ENCODE peak calls at places on chromosomes 5 and 9, in five cellular contexts. D is HepG2, W is K562, O is H1, I is GM12878. H is an unnamed sample.

GRCh38 chr5:170216262-170216864 is 16.4 kb upstream of the C5orf58 start:
- DNase-seq in I (no peak), D (peak; percentile 29), O (no peak), W (peak; percentile 47), H (peak; percentile 35)

GRCh38 chr5:118999696-119000095 is 11.3 kb upstream of the DTWD2 start:
- DNase-seq in I (no peak), D (no peak), W (no peak), O (no peak), H (no peak)

GRCh38 chr5:147822686-147823491 is 8.6 kb downstream of the SPINK1 start:
- DNase-seq in D (peak; percentile 17), W (peak; percentile 7), I (peak; percentile 12), O (no peak), H (peak; percentile 60)

GRCh38 chr9:134617836-134618162 is 23.8 kb upstream of the COL5A1 start:
- DNase-seq in D (no peak), O (no peak), I (no peak), W (no peak), H (no peak)

GRCh38 chr5:77423022-77423750 is 68.9 kb downstream of the WDR41 start:
- DNase-seq in W (no peak), D (no peak), I (no peak), O (no peak), H (no peak)

GRCh38 chr9:38699337-38699736 is 20.6 kb downstream of the FAM240B start:
- DNase-seq in I (no peak), O (no peak), D (no peak), W (no peak), H (no peak)

GRCh38 chr5:9498541-9499497 is 47.1 kb downstream of the SEMA5A start:
- DNase-seq in I (no peak), W (peak; percentile 31), O (peak; percentile 52), D (peak; percentile 7), H (no peak)

GRCh38 chr9:125663127-125663526 is 43.9 kb downstream of the MAPKAP1 start:
- DNase-seq in O (no peak), W (peak; percentile 14), I (no peak), D (no peak), H (peak; percentile 68)

GRCh38 chr9:128145536-128145935 is 3.7 kb upstream of the LCN2 start:
- DNase-seq in D (no peak), O (no peak), W (no peak), I (no peak), H (no peak)

GRCh38 chr5:26700759-26701384 is 337.5 kb downstream of the CDH9 start:
- DNase-seq in W (peak; percentile 26), I (no peak), D (peak; percentile 45), O (peak; percentile 52), H (no peak)

GRCh38 chr5:81590498-81591384 is 160.2 kb downstream of the SSBP2 start:
- DNase-seq in O (no peak), I (no peak), D (no peak), W (peak; percentile 13), H (no peak)

GRCh38 chr9:78856144-78856543 is 559.2 kb downstream of the PSAT1 start:
- DNase-seq in D (no peak), W (no peak), I (no peak), O (no peak), H (no peak)

GRCh38 chr5:6520201-6520600 is 71.5 kb downstream of the UBE2QL1 start:
- DNase-seq in I (no peak), O (no peak), D (no peak), W (no peak), H (no peak)

GRCh38 chr5:20300110-20300509 is 312.1 kb upstream of the CDH18 start:
- DNase-seq in W (no peak), O (no peak), D (no peak), I (no peak), H (no peak)

GRCh38 chr9:34375901-34376595 is 650 bp downstream of the MYORG start:
- DNase-seq in I (no peak), W (peak; percentile 42), D (peak; percentile 69), O (no peak), H (no peak)

GRCh38 chr9:116795859-116796258 is 108.8 kb downstream of the TRIM32 start:
- DNase-seq in I (no peak), W (no peak), D (no peak), O (no peak), H (no peak)

GRCh38 chr9:127155314-127155713 is 32.9 kb upstream of the ANGPTL2 start:
- DNase-seq in O (peak; percentile 41), I (no peak), D (no peak), W (no peak), H (no peak)

GRCh38 chr9:3528466-3528865 is 2.7 kb upstream of the RFX3 start:
- DNase-seq in D (no peak), O (no peak), I (peak; percentile 67), W (peak; percentile 38), H (no peak)

GRCh38 chr5:2371419-2371710 is 380.1 kb downstream of the IRX2 start:
- DNase-seq in W (no peak), I (no peak), D (no peak), O (no peak), H (no peak)

GRCh38 chr5:137695651-137696428 is 40.0 kb downstream of the KLHL3 start:
- DNase-seq in I (no peak), D (no peak), O (peak; percentile 48), W (no peak), H (no peak)

GRCh38 chr5:81779125-81779934 is 28.4 kb upstream of the SSBP2 start:
- DNase-seq in D (no peak), I (peak; percentile 23), O (no peak), W (no peak), H (no peak)

GRCh38 chr5:120088831-120089230 is 375.3 kb upstream of the PRR16 start:
- DNase-seq in W (no peak), I (no peak), D (no peak), O (no peak), H (no peak)

GRCh38 chr5:159094745-159095144 is 5.0 kb downstream of the EBF1 start:
- DNase-seq in I (no peak), O (no peak), D (peak; percentile 8), W (peak; percentile 78), H (peak; percentile 26)

GRCh38 chr5:156460496-156460895 is 133.5 kb downstream of the SGCD start:
- DNase-seq in D (no peak), I (no peak), W (no peak), O (no peak), H (no peak)

GRCh38 chr5:7317751-7318150 is 78.2 kb upstream of the ADCY2 start:
- DNase-seq in I (no peak), D (no peak), W (no peak), O (no peak), H (no peak)

GRCh38 chr9:98953877-98954610 is 10.3 kb downstream of the COL15A1 start:
- DNase-seq in I (no peak), D (no peak), O (no peak), W (no peak), H (no peak)

GRCh38 chr5:88833371-88834107 is 49.4 kb downstream of the MEF2C start:
- DNase-seq in W (no peak), D (no peak), I (no peak), O (no peak), H (no peak)

GRCh38 chr9:90423661-90424193 is 218.9 kb downstream of the DIRAS2 start:
- DNase-seq in D (no peak), W (no peak), I (no peak), O (no peak), H (no peak)

GRCh38 chr5:113364466-113364865 is 70.3 kb downstream of the TSSK1B start:
- DNase-seq in I (no peak), O (no peak), W (no peak), D (no peak), H (no peak)

GRCh38 chr5:179699640-179700298 is 1.0 kb downstream of the CANX start:
- DNase-seq in O (no peak), D (peak; percentile 57), I (no peak), W (peak; percentile 55), H (no peak)

GRCh38 chr5:157528036-157528632 is 47.4 kb downstream of the ADAM19 start:
- DNase-seq in D (no peak), O (no peak), I (no peak), W (no peak), H (no peak)

GRCh38 chr5:149878371-149878770 is 66.2 kb downstream of the PDE6A start:
- DNase-seq in O (no peak), I (no peak), D (peak; percentile 25), W (no peak), H (no peak)

GRCh38 chr5:155025890-155026289 is 12.3 kb downstream of the KIF4B start:
- DNase-seq in D (no peak), I (no peak), W (no peak), O (no peak), H (no peak)

GRCh38 chr5:6215891-6216290 is 162.5 kb downstream of the MED10 start:
- DNase-seq in O (no peak), D (no peak), I (no peak), W (no peak), H (no peak)

DNA sequence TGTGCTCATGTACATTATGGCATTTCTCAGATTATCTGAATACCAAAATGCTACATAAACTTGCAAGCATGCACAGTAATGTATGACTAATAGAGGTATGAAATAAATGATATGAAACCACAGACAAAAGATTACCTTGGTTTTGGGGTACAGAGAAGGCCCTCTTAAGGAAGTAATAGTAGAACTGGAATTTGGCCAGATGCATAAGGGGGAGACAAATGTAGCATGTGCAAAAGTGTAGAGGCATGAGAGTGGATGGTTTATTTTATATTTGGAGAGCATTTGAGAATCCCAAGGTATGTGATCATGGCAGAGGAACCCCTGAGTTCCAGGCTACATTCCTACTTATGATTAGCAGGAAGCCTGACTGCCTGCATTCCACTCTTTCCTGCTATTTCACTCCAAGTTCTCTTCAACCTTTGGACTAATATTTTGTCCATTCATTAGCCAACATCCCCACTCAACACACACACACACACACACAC is 74.2 kb downstream of the MAMDC2 start:
- DNase-seq in D (peak; percentile 29), I (no peak), O (no peak), W (no peak), H (no peak)
- TF ChIP-seq SIN3A in D (no peak), I (no peak), O (no peak), W (no peak), H (no peak)

DNA sequence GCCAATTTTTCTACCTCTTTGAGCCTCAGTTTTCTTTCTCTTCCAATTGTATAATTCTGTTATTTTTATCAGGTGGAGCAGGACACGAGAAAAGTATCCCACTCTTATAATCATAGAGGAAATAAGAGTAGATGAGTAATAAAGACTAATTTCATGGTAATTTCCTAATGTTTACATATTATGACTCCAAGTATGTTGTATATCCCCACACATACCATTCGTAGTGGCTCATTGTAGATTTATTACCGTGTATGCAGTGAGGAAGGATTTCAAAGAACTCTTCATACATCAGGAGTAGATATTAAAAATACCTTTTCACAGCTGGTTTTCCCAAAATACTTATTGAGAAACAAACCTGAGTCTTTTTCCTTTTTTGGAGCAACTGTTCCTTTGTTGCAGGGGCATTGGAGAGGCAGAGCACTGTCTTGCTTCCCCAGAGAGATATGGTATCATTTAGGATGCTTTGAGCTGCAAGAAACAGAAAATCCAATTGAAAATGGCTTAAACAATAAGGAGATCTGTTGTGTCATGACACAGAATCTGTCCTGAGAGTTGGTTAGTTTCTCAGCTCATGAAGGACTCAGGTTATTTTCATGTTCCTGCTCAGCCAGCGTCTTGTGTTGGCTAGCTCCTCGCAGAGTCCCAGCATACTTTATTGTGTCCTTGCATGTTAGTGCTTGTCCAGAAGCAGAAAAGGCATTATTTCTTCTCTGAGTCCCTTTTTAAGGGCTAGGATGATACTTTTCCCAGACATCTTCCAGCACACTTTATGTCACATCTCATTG is 291.2 kb downstream of the ARHGAP26 start:
- DNase-seq in W (no peak), D (no peak), O (no peak), I (no peak), H (no peak)
- TF ChIP-seq SRF in W (no peak), D (no peak), O (no peak), I (no peak), H (no peak)

GRCh38 chr5:87195104-87195581 is 72.5 kb upstream of the RASA1 start:
- DNase-seq in W (no peak), O (no peak), D (no peak), I (peak; percentile 48), H (no peak)
- TF ChIP-seq SIN3A in W (no peak), O (no peak), D (no peak), I (no peak), H (no peak)

GRCh38 chr9:93588641-93589609 is 12.5 kb downstream of the PHF2 start:
- DNase-seq in I (no peak), D (no peak), W (no peak), O (no peak), H (no peak)
- TF ChIP-seq SRF in I (no peak), D (no peak), W (no peak), O (no peak), H (no peak)